ENCODE peak calls at places on chromosomes 3 and 15, in ten cellular contexts. One of them, this sample, is unnamed. For H3K36me3, the result is how much of the 10 kb centered on the place peaks cover.

GRCh38 chr3:169311366-169311765 is 352.1 kb downstream of the MECOM start:
- DNase-seq in HepG2: no peak
- DNase-seq in ovary: no peak
- DNase-seq in GM12878: no peak
- DNase-seq in tibial nerve: no peak
- DNase-seq in esophagus muscularis mucosa: no peak
- DNase-seq in transverse colon: no peak
- DNase-seq in stomach: no peak
- DNase-seq in suprapubic skin: no peak
- DNase-seq in SK-N-SH: no peak
- DNase-seq in this sample: no peak

GRCh38 chr3:43175541-43175940 is 69.7 kb upstream of the POMGNT2 start:
- DNase-seq in HepG2: no peak
- DNase-seq in ovary: no peak
- DNase-seq in GM12878: no peak
- DNase-seq in tibial nerve: no peak
- DNase-seq in esophagus muscularis mucosa: no peak
- DNase-seq in transverse colon: no peak
- DNase-seq in stomach: no peak
- DNase-seq in suprapubic skin: no peak
- DNase-seq in SK-N-SH: no peak
- DNase-seq in this sample: no peak

GRCh38 chr3:180416111-180416541 is 185.8 kb upstream of the TTC14 start:
- DNase-seq in HepG2: peak
- DNase-seq in ovary: no peak
- DNase-seq in GM12878: no peak
- DNase-seq in tibial nerve: no peak
- DNase-seq in esophagus muscularis mucosa: no peak
- DNase-seq in transverse colon: no peak
- DNase-seq in stomach: no peak
- DNase-seq in suprapubic skin: no peak
- DNase-seq in SK-N-SH: no peak
- DNase-seq in this sample: no peak

GRCh38 chr3:193829781-193830180 is 236.8 kb downstream of the OPA1 start:
- DNase-seq in HepG2: no peak
- DNase-seq in ovary: no peak
- DNase-seq in GM12878: no peak
- DNase-seq in tibial nerve: no peak
- DNase-seq in esophagus muscularis mucosa: no peak
- DNase-seq in transverse colon: peak
- DNase-seq in stomach: peak
- DNase-seq in suprapubic skin: no peak
- DNase-seq in SK-N-SH: no peak
- DNase-seq in this sample: no peak

GRCh38 chr3:30476373-30477082 is 129.9 kb upstream of the TGFBR2 start:
- DNase-seq in HepG2: peak
- DNase-seq in ovary: no peak
- DNase-seq in GM12878: no peak
- DNase-seq in tibial nerve: no peak
- DNase-seq in esophagus muscularis mucosa: no peak
- DNase-seq in transverse colon: no peak
- DNase-seq in stomach: no peak
- DNase-seq in suprapubic skin: no peak
- DNase-seq in SK-N-SH: no peak
- DNase-seq in this sample: no peak

GRCh38 chr3:83655083-83655482 is 1303.7 kb upstream of the CADM2 start:
- DNase-seq in HepG2: no peak
- DNase-seq in ovary: no peak
- DNase-seq in GM12878: no peak
- DNase-seq in tibial nerve: no peak
- DNase-seq in esophagus muscularis mucosa: no peak
- DNase-seq in transverse colon: no peak
- DNase-seq in stomach: no peak
- DNase-seq in suprapubic skin: no peak
- DNase-seq in SK-N-SH: no peak
- DNase-seq in this sample: no peak

GRCh38 chr3:12139111-12139511 is 19.6 kb downstream of the TIMP4 start:
- DNase-seq in HepG2: peak
- DNase-seq in ovary: peak
- DNase-seq in GM12878: no peak
- DNase-seq in tibial nerve: peak
- DNase-seq in esophagus muscularis mucosa: no peak
- DNase-seq in transverse colon: peak
- DNase-seq in stomach: no peak
- DNase-seq in suprapubic skin: peak
- DNase-seq in SK-N-SH: peak
- DNase-seq in this sample: no peak

GRCh38 chr3:30553641-30554316 is 52.6 kb upstream of the TGFBR2 start:
- DNase-seq in HepG2: no peak
- DNase-seq in ovary: no peak
- DNase-seq in GM12878: no peak
- DNase-seq in tibial nerve: no peak
- DNase-seq in esophagus muscularis mucosa: no peak
- DNase-seq in transverse colon: no peak
- DNase-seq in stomach: no peak
- DNase-seq in suprapubic skin: no peak
- DNase-seq in SK-N-SH: no peak
- DNase-seq in this sample: no peak

GRCh38 chr15:92098869-92099268 is 245.4 kb downstream of the SLCO3A1 start:
- DNase-seq in HepG2: no peak
- DNase-seq in ovary: no peak
- DNase-seq in GM12878: no peak
- DNase-seq in tibial nerve: peak
- DNase-seq in esophagus muscularis mucosa: no peak
- DNase-seq in transverse colon: no peak
- DNase-seq in stomach: no peak
- DNase-seq in suprapubic skin: no peak
- DNase-seq in SK-N-SH: peak
- DNase-seq in this sample: no peak

GRCh38 chr3:157786216-157786615 is 283.0 kb upstream of the VEPH1 start:
- DNase-seq in HepG2: no peak
- DNase-seq in ovary: no peak
- DNase-seq in GM12878: no peak
- DNase-seq in tibial nerve: no peak
- DNase-seq in esophagus muscularis mucosa: no peak
- DNase-seq in transverse colon: no peak
- DNase-seq in stomach: no peak
- DNase-seq in suprapubic skin: no peak
- DNase-seq in SK-N-SH: no peak
- DNase-seq in this sample: no peak

GRCh38 chr3:178310833-178311380 is 225.3 kb upstream of the KCNMB2 start:
- DNase-seq in HepG2: no peak
- DNase-seq in ovary: no peak
- DNase-seq in GM12878: no peak
- DNase-seq in tibial nerve: no peak
- DNase-seq in esophagus muscularis mucosa: no peak
- DNase-seq in transverse colon: no peak
- DNase-seq in stomach: no peak
- DNase-seq in suprapubic skin: no peak
- DNase-seq in SK-N-SH: no peak
- DNase-seq in this sample: no peak

GRCh38 chr3:64924961-64925360 is 237.2 kb upstream of the ADAMTS9 start:
- DNase-seq in HepG2: no peak
- DNase-seq in ovary: no peak
- DNase-seq in GM12878: no peak
- DNase-seq in tibial nerve: no peak
- DNase-seq in esophagus muscularis mucosa: no peak
- DNase-seq in transverse colon: no peak
- DNase-seq in stomach: no peak
- DNase-seq in suprapubic skin: no peak
- DNase-seq in SK-N-SH: no peak
- DNase-seq in this sample: no peak

GRCh38 chr3:134249935-134250716 is 533 bp downstream of the RYK start:
- DNase-seq in HepG2: peak
- DNase-seq in ovary: peak
- DNase-seq in GM12878: no peak
- DNase-seq in tibial nerve: peak
- DNase-seq in esophagus muscularis mucosa: no peak
- DNase-seq in transverse colon: peak
- DNase-seq in stomach: peak
- DNase-seq in suprapubic skin: peak
- DNase-seq in SK-N-SH: peak
- DNase-seq in this sample: peak

GRCh38 chr3:61796088-61796680 is 234.8 kb downstream of the PTPRG start:
- DNase-seq in HepG2: no peak
- DNase-seq in ovary: no peak
- DNase-seq in GM12878: no peak
- DNase-seq in tibial nerve: no peak
- DNase-seq in esophagus muscularis mucosa: no peak
- DNase-seq in transverse colon: no peak
- DNase-seq in stomach: no peak
- DNase-seq in suprapubic skin: no peak
- DNase-seq in SK-N-SH: no peak
- DNase-seq in this sample: no peak

GRCh38 chr3:49296781-49297420 is 19.9 kb upstream of the C3orf62 start:
- DNase-seq in HepG2: no peak
- DNase-seq in ovary: peak
- DNase-seq in GM12878: no peak
- DNase-seq in tibial nerve: peak
- DNase-seq in esophagus muscularis mucosa: no peak
- DNase-seq in transverse colon: peak
- DNase-seq in stomach: peak
- DNase-seq in suprapubic skin: no peak
- DNase-seq in SK-N-SH: no peak
- DNase-seq in this sample: peak
- H3K36me3 ChIP-seq in HepG2: half or more
- H3K36me3 ChIP-seq in ovary: under half
- H3K36me3 ChIP-seq in GM12878: under half
- H3K36me3 ChIP-seq in tibial nerve: under half
- H3K36me3 ChIP-seq in esophagus muscularis mucosa: half or more
- H3K36me3 ChIP-seq in transverse colon: under half
- H3K36me3 ChIP-seq in stomach: half or more
- H3K36me3 ChIP-seq in suprapubic skin: half or more
- H3K36me3 ChIP-seq in SK-N-SH: half or more
- H3K36me3 ChIP-seq in this sample: under half

DNA sequence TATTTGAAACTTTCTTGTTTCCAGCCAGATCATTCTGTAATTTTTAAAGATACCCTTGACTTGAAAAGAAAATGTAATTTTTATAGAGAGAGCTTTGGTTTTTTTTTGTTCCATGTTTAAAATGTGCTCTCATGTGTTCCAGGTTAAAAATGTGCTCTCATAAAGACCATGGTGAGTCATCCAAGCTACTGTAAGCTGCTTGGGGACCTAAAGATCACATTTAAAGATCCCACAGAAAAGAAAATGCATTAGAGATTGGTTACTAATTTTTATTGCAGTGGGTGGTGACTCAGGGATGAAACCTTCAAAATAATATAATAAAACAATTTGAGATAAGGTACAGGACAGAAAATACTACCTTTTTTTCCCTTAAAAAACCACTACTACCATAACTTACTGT is 10.9 kb downstream of the TCF12 start:
- DNase-seq in HepG2: no peak
- DNase-seq in ovary: no peak
- DNase-seq in GM12878: no peak
- DNase-seq in tibial nerve: no peak
- DNase-seq in esophagus muscularis mucosa: no peak
- DNase-seq in transverse colon: no peak
- DNase-seq in stomach: no peak
- DNase-seq in suprapubic skin: no peak
- DNase-seq in SK-N-SH: no peak
- DNase-seq in this sample: no peak
- TF ChIP-seq EP300 in HepG2: no peak
- TF ChIP-seq EP300 in ovary: no peak
- TF ChIP-seq EP300 in GM12878: no peak
- TF ChIP-seq EP300 in tibial nerve: no peak
- TF ChIP-seq EP300 in esophagus muscularis mucosa: no peak
- TF ChIP-seq EP300 in transverse colon: no peak
- TF ChIP-seq EP300 in stomach: no peak
- TF ChIP-seq EP300 in suprapubic skin: no peak
- TF ChIP-seq EP300 in SK-N-SH: no peak
- TF ChIP-seq EP300 in this sample: no peak

DNA sequence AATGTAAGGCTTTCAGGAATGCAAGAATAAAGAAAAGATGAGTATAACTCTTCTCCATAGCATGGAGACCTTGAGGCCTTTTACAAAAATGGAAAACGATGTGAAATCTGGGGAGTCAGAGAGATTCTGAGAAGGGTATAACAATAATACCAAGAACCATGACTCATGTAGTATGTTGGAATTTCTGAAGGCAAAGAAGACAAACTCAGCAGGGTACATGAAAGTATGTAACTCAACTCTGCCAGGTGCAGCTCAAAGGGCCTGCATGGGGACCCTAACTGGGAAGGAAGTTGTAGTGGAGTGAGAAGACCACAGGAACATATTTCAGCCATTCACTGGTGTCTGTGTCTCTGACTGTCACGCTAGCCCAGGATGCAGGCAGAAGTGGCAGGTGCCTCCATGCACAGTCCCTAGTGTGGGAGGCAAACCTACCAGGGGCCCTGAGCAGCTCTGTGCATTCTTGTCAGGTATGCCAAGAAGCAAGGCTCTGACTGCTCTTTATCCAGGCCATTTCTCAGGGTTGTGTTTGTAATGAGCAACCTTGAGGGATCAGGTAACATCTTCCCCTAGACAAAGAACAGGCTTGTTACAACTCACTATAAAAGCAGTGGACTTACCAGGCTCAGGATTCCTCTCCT is 57.2 kb downstream of the GPR156 start:
- DNase-seq in HepG2: no peak
- DNase-seq in ovary: no peak
- DNase-seq in GM12878: no peak
- DNase-seq in tibial nerve: no peak
- DNase-seq in esophagus muscularis mucosa: no peak
- DNase-seq in transverse colon: no peak
- DNase-seq in stomach: no peak
- DNase-seq in suprapubic skin: no peak
- DNase-seq in SK-N-SH: no peak
- DNase-seq in this sample: no peak
- TF ChIP-seq CTCF in HepG2: no peak
- TF ChIP-seq CTCF in ovary: no peak
- TF ChIP-seq CTCF in GM12878: no peak
- TF ChIP-seq CTCF in tibial nerve: no peak
- TF ChIP-seq CTCF in esophagus muscularis mucosa: no peak
- TF ChIP-seq CTCF in transverse colon: no peak
- TF ChIP-seq CTCF in stomach: no peak
- TF ChIP-seq CTCF in suprapubic skin: no peak
- TF ChIP-seq CTCF in SK-N-SH: no peak
- TF ChIP-seq CTCF in this sample: no peak

GRCh38 chr3:196042673-196043072 is 39.2 kb downstream of the TFRC start:
- DNase-seq in HepG2: no peak
- DNase-seq in ovary: no peak
- DNase-seq in GM12878: no peak
- DNase-seq in tibial nerve: no peak
- DNase-seq in esophagus muscularis mucosa: no peak
- DNase-seq in transverse colon: no peak
- DNase-seq in stomach: no peak
- DNase-seq in suprapubic skin: no peak
- DNase-seq in SK-N-SH: no peak
- DNase-seq in this sample: no peak

GRCh38 chr3:196044513-196044912 is 37.4 kb downstream of the TFRC start:
- DNase-seq in HepG2: no peak
- DNase-seq in ovary: no peak
- DNase-seq in GM12878: no peak
- DNase-seq in tibial nerve: no peak
- DNase-seq in esophagus muscularis mucosa: no peak
- DNase-seq in transverse colon: no peak
- DNase-seq in stomach: no peak
- DNase-seq in suprapubic skin: no peak
- DNase-seq in SK-N-SH: no peak
- DNase-seq in this sample: no peak

GRCh38 chr3:196039359-196039758 is 42.5 kb downstream of the TFRC start:
- DNase-seq in HepG2: no peak
- DNase-seq in ovary: no peak
- DNase-seq in GM12878: no peak
- DNase-seq in tibial nerve: no peak
- DNase-seq in esophagus muscularis mucosa: no peak
- DNase-seq in transverse colon: no peak
- DNase-seq in stomach: no peak
- DNase-seq in suprapubic skin: no peak
- DNase-seq in SK-N-SH: no peak
- DNase-seq in this sample: no peak
- H3K36me3 ChIP-seq in HepG2: under half
- H3K36me3 ChIP-seq in ovary: under half
- H3K36me3 ChIP-seq in GM12878: under half
- H3K36me3 ChIP-seq in tibial nerve: under half
- H3K36me3 ChIP-seq in esophagus muscularis mucosa: under half
- H3K36me3 ChIP-seq in transverse colon: under half
- H3K36me3 ChIP-seq in stomach: under half
- H3K36me3 ChIP-seq in suprapubic skin: under half
- H3K36me3 ChIP-seq in SK-N-SH: under half
- H3K36me3 ChIP-seq in this sample: under half

This sample was measured in sigmoid colon.